ENCODE peak calls at places on chromosomes 12 and 14, in five cellular contexts. F, S, D, R and H are unnamed samples.

GRCh38 chr12:52655720-52656124 is 3.7 kb upstream of the KRT2 start:
- DNase-seq in F (no peak), R (no peak), D (no peak), S (no peak), H (no peak)

GRCh38 chr14:86357119-86357518 is 827.2 kb downstream of the FLRT2 start:
- DNase-seq in S (no peak), F (no peak), R (no peak), D (no peak), H (no peak)

GRCh38 chr14:58193542-58193941 is 6.4 kb upstream of the ACTR10 start:
- DNase-seq in R (no peak), S (peak), F (no peak), D (no peak), H (no peak)

GRCh38 chr12:17108877-17109520 is 503.0 kb upstream of the LMO3 start:
- DNase-seq in F (peak), S (no peak), D (no peak), R (no peak), H (no peak)

GRCh38 chr14:80202888-80203562 is 8.3 kb downstream of the DIO2 start:
- DNase-seq in S (peak), R (no peak), D (no peak), F (no peak), H (no peak)

GRCh38 chr14:68191567-68192321 is 372.2 kb downstream of the RAD51B start:
- DNase-seq in R (peak), D (no peak), S (peak), F (peak), H (no peak)

GRCh38 chr14:54712371-54712998 is 145.6 kb downstream of the SAMD4A start:
- DNase-seq in R (no peak), F (no peak), D (no peak), S (no peak), H (no peak)

GRCh38 chr12:113437729-113438100 is 15.5 kb downstream of the SDSL start:
- DNase-seq in D (no peak), S (no peak), F (no peak), R (no peak), H (peak)

GRCh38 chr12:67774983-67775587 is 126.5 kb downstream of the DYRK2 start:
- DNase-seq in S (no peak), F (no peak), D (no peak), R (no peak), H (no peak)

GRCh38 chr12:75660107-75660530 is 148.7 kb upstream of the KRR1 start:
- DNase-seq in S (peak), R (no peak), D (no peak), F (peak), H (no peak)

GRCh38 chr14:32020882-32021281 is 56.2 kb upstream of the ARHGAP5 start:
- DNase-seq in F (no peak), S (no peak), D (no peak), R (no peak), H (no peak)

GRCh38 chr14:53696217-53696965 is 260.2 kb downstream of the BMP4 start:
- DNase-seq in R (no peak), D (no peak), F (no peak), S (peak), H (no peak)

GRCh38 chr12:61993734-61994345 is 266.4 kb upstream of the USP15 start:
- DNase-seq in F (peak), S (peak), R (peak), D (no peak), H (no peak)

GRCh38 chr12:28222959-28223662 is 32.9 kb downstream of the CCDC91 start:
- DNase-seq in S (peak), R (no peak), D (no peak), F (no peak), H (no peak)

GRCh38 chr12:1469063-1469462 is 125.3 kb downstream of the FBXL14 start:
- DNase-seq in D (no peak), S (no peak), R (no peak), F (no peak), H (no peak)

GRCh38 chr12:31369712-31370521 is 44.0 kb upstream of the SINHCAF start:
- DNase-seq in R (peak), D (peak), F (peak), S (peak), H (no peak)

GRCh38 chr12:2489266-2489665 is 305.5 kb upstream of the FKBP4 start:
- DNase-seq in S (no peak), D (no peak), F (no peak), R (no peak), H (no peak)

GRCh38 chr14:104030958-104031357 is 54.5 kb upstream of the ASPG start:
- DNase-seq in F (no peak), S (no peak), R (no peak), D (no peak), H (no peak)

GRCh38 chr12:2057041-2057792 is 4.4 kb downstream of the CACNA1C start:
- DNase-seq in R (peak), S (peak), D (peak), F (peak), H (peak)

GRCh38 chr12:16300706-16301105 is 23.2 kb upstream of the SLC15A5 start:
- DNase-seq in D (peak), R (no peak), S (no peak), F (no peak), H (no peak)

GRCh38 chr14:55762595-55763232 is 182.7 kb downstream of the KTN1 start:
- DNase-seq in R (no peak), F (no peak), D (no peak), S (no peak), H (no peak)

GRCh38 chr14:94388896-94389469 is 581 bp upstream of the SERPINA1 start:
- DNase-seq in D (no peak), S (no peak), F (no peak), R (no peak), H (no peak)

GRCh38 chr12:113826805-113827204 is 139.3 kb downstream of the RBM19 start:
- DNase-seq in R (peak), F (no peak), S (no peak), D (no peak), H (no peak)

GRCh38 chr12:57734586-57734985 is 4.0 kb downstream of the AGAP2 start:
- DNase-seq in S (no peak), R (no peak), D (no peak), F (no peak), H (peak)

GRCh38 chr14:97713023-97713422 is 915.8 kb downstream of the VRK1 start:
- DNase-seq in F (peak), S (peak), D (no peak), R (no peak), H (no peak)